ENCODE peak calls at places on chromosome 10, in seven cellular contexts. One of them, this sample, is unnamed.

GRCh38 chr10:95035343-95036283 is 33.7 kb downstream of the CYP2C8 start:
- DNase-seq in Ammon's horn: no peak
- DNase-seq in T-helper 1 cell: no peak
- DNase-seq in Jurkat, Clone E6-1: no peak
- DNase-seq in dorsolateral prefrontal cortex: no peak
- DNase-seq in non-pigmented ciliary epithelial cell: no peak
- DNase-seq in choroid plexus epithelial cell: no peak
- DNase-seq in this sample: no peak

GRCh38 chr10:12019343-12019971 is 23.2 kb downstream of the UPF2 start:
- DNase-seq in choroid plexus epithelial cell: peak; percentile 9
- DNase-seq in dorsolateral prefrontal cortex: no peak
- DNase-seq in Ammon's horn: no peak
- DNase-seq in non-pigmented ciliary epithelial cell: no peak
- DNase-seq in Jurkat, Clone E6-1: no peak
- DNase-seq in T-helper 1 cell: no peak
- DNase-seq in this sample: no peak

GRCh38 chr10:80357000-80357803 is 621 bp downstream of the DYDC2 start:
- DNase-seq in non-pigmented ciliary epithelial cell: no peak
- DNase-seq in dorsolateral prefrontal cortex: no peak
- DNase-seq in choroid plexus epithelial cell: no peak
- DNase-seq in Jurkat, Clone E6-1: no peak
- DNase-seq in T-helper 1 cell: no peak
- DNase-seq in Ammon's horn: peak; percentile 5
- DNase-seq in this sample: no peak

GRCh38 chr10:79391231-79392019 is 44.2 kb downstream of the PPIF start:
- DNase-seq in dorsolateral prefrontal cortex: peak; percentile 29
- DNase-seq in Jurkat, Clone E6-1: no peak
- DNase-seq in choroid plexus epithelial cell: no peak
- DNase-seq in T-helper 1 cell: no peak
- DNase-seq in non-pigmented ciliary epithelial cell: no peak
- DNase-seq in Ammon's horn: no peak
- DNase-seq in this sample: no peak

GRCh38 chr10:14349081-14349480 is 18.4 kb upstream of the FRMD4A start:
- DNase-seq in dorsolateral prefrontal cortex: peak; percentile 61
- DNase-seq in Jurkat, Clone E6-1: no peak
- DNase-seq in non-pigmented ciliary epithelial cell: no peak
- DNase-seq in choroid plexus epithelial cell: no peak
- DNase-seq in Ammon's horn: peak; percentile 45
- DNase-seq in T-helper 1 cell: no peak
- DNase-seq in this sample: no peak

GRCh38 chr10:2334542-2334941 is 597.2 kb upstream of the ADARB2 start:
- DNase-seq in dorsolateral prefrontal cortex: no peak
- DNase-seq in Jurkat, Clone E6-1: no peak
- DNase-seq in T-helper 1 cell: no peak
- DNase-seq in Ammon's horn: no peak
- DNase-seq in choroid plexus epithelial cell: no peak
- DNase-seq in non-pigmented ciliary epithelial cell: no peak
- DNase-seq in this sample: no peak

GRCh38 chr10:119409385-119409784 is 133.1 kb downstream of the RGS10 start:
- DNase-seq in Jurkat, Clone E6-1: no peak
- DNase-seq in choroid plexus epithelial cell: no peak
- DNase-seq in non-pigmented ciliary epithelial cell: no peak
- DNase-seq in dorsolateral prefrontal cortex: no peak
- DNase-seq in Ammon's horn: no peak
- DNase-seq in T-helper 1 cell: no peak
- DNase-seq in this sample: no peak

GRCh38 chr10:95273393-95274312 is 17.1 kb downstream of the PDLIM1 start:
- DNase-seq in choroid plexus epithelial cell: peak; percentile 96
- DNase-seq in Ammon's horn: no peak
- DNase-seq in non-pigmented ciliary epithelial cell: no peak
- DNase-seq in Jurkat, Clone E6-1: no peak
- DNase-seq in dorsolateral prefrontal cortex: no peak
- DNase-seq in T-helper 1 cell: no peak
- DNase-seq in this sample: no peak

GRCh38 chr10:120115959-120116358 is 223.4 kb downstream of the SEC23IP start:
- DNase-seq in Jurkat, Clone E6-1: no peak
- DNase-seq in choroid plexus epithelial cell: no peak
- DNase-seq in dorsolateral prefrontal cortex: no peak
- DNase-seq in T-helper 1 cell: no peak
- DNase-seq in Ammon's horn: no peak
- DNase-seq in non-pigmented ciliary epithelial cell: no peak
- DNase-seq in this sample: no peak

GRCh38 chr10:123645016-123645415 is 21.1 kb upstream of the GPR26 start:
- DNase-seq in T-helper 1 cell: no peak
- DNase-seq in non-pigmented ciliary epithelial cell: no peak
- DNase-seq in choroid plexus epithelial cell: no peak
- DNase-seq in Jurkat, Clone E6-1: no peak
- DNase-seq in dorsolateral prefrontal cortex: no peak
- DNase-seq in Ammon's horn: no peak
- DNase-seq in this sample: no peak

GRCh38 chr10:77104459-77104980 is 533.1 kb downstream of the KCNMA1 start:
- DNase-seq in Jurkat, Clone E6-1: no peak
- DNase-seq in Ammon's horn: no peak
- DNase-seq in T-helper 1 cell: no peak
- DNase-seq in choroid plexus epithelial cell: peak; percentile 83
- DNase-seq in non-pigmented ciliary epithelial cell: peak; percentile 26
- DNase-seq in dorsolateral prefrontal cortex: no peak
- DNase-seq in this sample: no peak

GRCh38 chr10:113511419-113511818 is 41.4 kb upstream of the HABP2 start:
- DNase-seq in choroid plexus epithelial cell: no peak
- DNase-seq in Jurkat, Clone E6-1: no peak
- DNase-seq in Ammon's horn: no peak
- DNase-seq in dorsolateral prefrontal cortex: no peak
- DNase-seq in T-helper 1 cell: no peak
- DNase-seq in non-pigmented ciliary epithelial cell: no peak
- DNase-seq in this sample: no peak

GRCh38 chr10:109977382-109977806 is 30.4 kb upstream of the ADD3 start:
- DNase-seq in Ammon's horn: no peak
- DNase-seq in T-helper 1 cell: no peak
- DNase-seq in choroid plexus epithelial cell: no peak
- DNase-seq in Jurkat, Clone E6-1: no peak
- DNase-seq in non-pigmented ciliary epithelial cell: no peak
- DNase-seq in dorsolateral prefrontal cortex: no peak
- DNase-seq in this sample: no peak

GRCh38 chr10:87618470-87619423 is 40.9 kb upstream of the PAPSS2 start:
- DNase-seq in T-helper 1 cell: no peak
- DNase-seq in dorsolateral prefrontal cortex: no peak
- DNase-seq in Ammon's horn: no peak
- DNase-seq in choroid plexus epithelial cell: peak; percentile 47
- DNase-seq in non-pigmented ciliary epithelial cell: no peak
- DNase-seq in Jurkat, Clone E6-1: no peak
- DNase-seq in this sample: no peak

GRCh38 chr10:89670926-89671325 is 25.9 kb upstream of the PANK1 start:
- DNase-seq in Jurkat, Clone E6-1: no peak
- DNase-seq in Ammon's horn: no peak
- DNase-seq in dorsolateral prefrontal cortex: no peak
- DNase-seq in T-helper 1 cell: no peak
- DNase-seq in choroid plexus epithelial cell: no peak
- DNase-seq in non-pigmented ciliary epithelial cell: no peak
- DNase-seq in this sample: no peak

GRCh38 chr10:22505923-22506685 is 160.8 kb downstream of the SPAG6 start:
- DNase-seq in Ammon's horn: no peak
- DNase-seq in dorsolateral prefrontal cortex: peak; percentile 44
- DNase-seq in Jurkat, Clone E6-1: no peak
- DNase-seq in T-helper 1 cell: no peak
- DNase-seq in choroid plexus epithelial cell: no peak
- DNase-seq in non-pigmented ciliary epithelial cell: no peak
- DNase-seq in this sample: peak; percentile 19

GRCh38 chr10:29740981-29741545 is 106.3 kb upstream of the SVIL start:
- DNase-seq in T-helper 1 cell: no peak
- DNase-seq in Jurkat, Clone E6-1: no peak
- DNase-seq in Ammon's horn: no peak
- DNase-seq in non-pigmented ciliary epithelial cell: no peak
- DNase-seq in dorsolateral prefrontal cortex: no peak
- DNase-seq in choroid plexus epithelial cell: peak; percentile 14
- DNase-seq in this sample: no peak

GRCh38 chr10:118332948-118333710 is 9.0 kb downstream of the FAM204A start:
- DNase-seq in non-pigmented ciliary epithelial cell: no peak
- DNase-seq in Jurkat, Clone E6-1: no peak
- DNase-seq in choroid plexus epithelial cell: peak; percentile 72
- DNase-seq in Ammon's horn: peak; percentile 11
- DNase-seq in T-helper 1 cell: no peak
- DNase-seq in dorsolateral prefrontal cortex: no peak
- DNase-seq in this sample: no peak

GRCh38 chr10:105733919-105734318 is 1092.8 kb downstream of the SORCS3 start:
- DNase-seq in non-pigmented ciliary epithelial cell: no peak
- DNase-seq in T-helper 1 cell: no peak
- DNase-seq in choroid plexus epithelial cell: no peak
- DNase-seq in Ammon's horn: no peak
- DNase-seq in dorsolateral prefrontal cortex: no peak
- DNase-seq in Jurkat, Clone E6-1: no peak
- DNase-seq in this sample: no peak

GRCh38 chr10:52477305-52477704 is 163.2 kb downstream of the DKK1 start:
- DNase-seq in Ammon's horn: no peak
- DNase-seq in T-helper 1 cell: no peak
- DNase-seq in choroid plexus epithelial cell: no peak
- DNase-seq in non-pigmented ciliary epithelial cell: no peak
- DNase-seq in Jurkat, Clone E6-1: no peak
- DNase-seq in dorsolateral prefrontal cortex: no peak
- DNase-seq in this sample: no peak

GRCh38 chr10:92691591-92692084 is 1.9 kb downstream of the HHEX start:
- DNase-seq in non-pigmented ciliary epithelial cell: no peak
- DNase-seq in Ammon's horn: peak; percentile 60
- DNase-seq in dorsolateral prefrontal cortex: no peak
- DNase-seq in choroid plexus epithelial cell: no peak
- DNase-seq in T-helper 1 cell: no peak
- DNase-seq in Jurkat, Clone E6-1: no peak
- DNase-seq in this sample: no peak

GRCh38 chr10:122099562-122099961 is 110.6 kb downstream of the TACC2 start:
- DNase-seq in Ammon's horn: no peak
- DNase-seq in Jurkat, Clone E6-1: no peak
- DNase-seq in T-helper 1 cell: no peak
- DNase-seq in choroid plexus epithelial cell: no peak
- DNase-seq in non-pigmented ciliary epithelial cell: no peak
- DNase-seq in dorsolateral prefrontal cortex: no peak
- DNase-seq in this sample: no peak

GRCh38 chr10:17588420-17588819 is 28.8 kb downstream of the HACD1 start:
- DNase-seq in dorsolateral prefrontal cortex: no peak
- DNase-seq in non-pigmented ciliary epithelial cell: no peak
- DNase-seq in T-helper 1 cell: no peak
- DNase-seq in Jurkat, Clone E6-1: no peak
- DNase-seq in choroid plexus epithelial cell: no peak
- DNase-seq in Ammon's horn: no peak
- DNase-seq in this sample: no peak

GRCh38 chr10:12432402-12433189 is 83.2 kb downstream of the CAMK1D start:
- DNase-seq in dorsolateral prefrontal cortex: no peak
- DNase-seq in non-pigmented ciliary epithelial cell: no peak
- DNase-seq in T-helper 1 cell: no peak
- DNase-seq in Jurkat, Clone E6-1: no peak
- DNase-seq in choroid plexus epithelial cell: no peak
- DNase-seq in Ammon's horn: no peak
- DNase-seq in this sample: no peak

GRCh38 chr10:70191161-70191770 is 21.0 kb upstream of the SAR1A start:
- DNase-seq in choroid plexus epithelial cell: peak; percentile 34
- DNase-seq in Ammon's horn: no peak
- DNase-seq in non-pigmented ciliary epithelial cell: no peak
- DNase-seq in Jurkat, Clone E6-1: no peak
- DNase-seq in T-helper 1 cell: no peak
- DNase-seq in dorsolateral prefrontal cortex: no peak
- DNase-seq in this sample: no peak

GRCh38 chr10:85420501-85421191 is 945.9 kb downstream of the GRID1 start:
- DNase-seq in dorsolateral prefrontal cortex: no peak
- DNase-seq in T-helper 1 cell: no peak
- DNase-seq in choroid plexus epithelial cell: no peak
- DNase-seq in Jurkat, Clone E6-1: peak; percentile 8
- DNase-seq in Ammon's horn: no peak
- DNase-seq in non-pigmented ciliary epithelial cell: no peak
- DNase-seq in this sample: no peak

GRCh38 chr10:17056781-17057191 is 72.8 kb downstream of the CUBN start:
- DNase-seq in T-helper 1 cell: no peak
- DNase-seq in non-pigmented ciliary epithelial cell: no peak
- DNase-seq in Jurkat, Clone E6-1: no peak
- DNase-seq in Ammon's horn: no peak
- DNase-seq in dorsolateral prefrontal cortex: no peak
- DNase-seq in choroid plexus epithelial cell: peak; percentile 62
- DNase-seq in this sample: no peak

GRCh38 chr10:77090381-77091356 is 546.9 kb downstream of the KCNMA1 start:
- DNase-seq in non-pigmented ciliary epithelial cell: no peak
- DNase-seq in dorsolateral prefrontal cortex: no peak
- DNase-seq in choroid plexus epithelial cell: no peak
- DNase-seq in Jurkat, Clone E6-1: no peak
- DNase-seq in T-helper 1 cell: no peak
- DNase-seq in Ammon's horn: no peak
- DNase-seq in this sample: no peak